ENCODE peak calls at places on chromosome 9, in four cellular contexts. One of them, this sample, is unnamed.

GRCh38 chr9:77022783-77023440 is 3.5 kb downstream of the FOXB2 start:
- DNase-seq in SK-N-SH: peak
- DNase-seq in HepG2: no peak
- DNase-seq in K562: no peak
- DNase-seq in this sample: peak

GRCh38 chr9:6096821-6097220 is 81.4 kb upstream of the RANBP6 start:
- DNase-seq in K562: no peak
- DNase-seq in SK-N-SH: no peak
- DNase-seq in HepG2: no peak
- DNase-seq in this sample: no peak

GRCh38 chr9:91198405-91198804 is 163.3 kb downstream of the AUH start:
- DNase-seq in SK-N-SH: no peak
- DNase-seq in HepG2: peak
- DNase-seq in K562: no peak
- DNase-seq in this sample: no peak

GRCh38 chr9:36991516-36992134 is 42.4 kb downstream of the PAX5 start:
- DNase-seq in K562: peak
- DNase-seq in SK-N-SH: peak
- DNase-seq in HepG2: no peak
- DNase-seq in this sample: peak

GRCh38 chr9:27293046-27293445 is 3.9 kb downstream of the EQTN start:
- DNase-seq in K562: no peak
- DNase-seq in HepG2: no peak
- DNase-seq in SK-N-SH: no peak
- DNase-seq in this sample: no peak

GRCh38 chr9:135804588-135805421 is 102.5 kb downstream of the CAMSAP1 start:
- DNase-seq in K562: no peak
- DNase-seq in SK-N-SH: peak
- DNase-seq in HepG2: peak
- DNase-seq in this sample: peak

GRCh38 chr9:131092548-131093440 is 3.5 kb upstream of the AIF1L start:
- DNase-seq in SK-N-SH: peak
- DNase-seq in HepG2: no peak
- DNase-seq in K562: peak
- DNase-seq in this sample: no peak

GRCh38 chr9:99103909-99104458 is 929 bp upstream of the TGFBR1 start:
- DNase-seq in SK-N-SH: no peak
- DNase-seq in HepG2: no peak
- DNase-seq in K562: no peak
- DNase-seq in this sample: no peak

GRCh38 chr9:297104-297794 is 82.6 kb downstream of the DOCK8 start:
- DNase-seq in SK-N-SH: no peak
- DNase-seq in K562: no peak
- DNase-seq in HepG2: no peak
- DNase-seq in this sample: no peak

GRCh38 chr9:116359958-116360357 is 206.4 kb downstream of the PAPPA start:
- DNase-seq in K562: no peak
- DNase-seq in HepG2: no peak
- DNase-seq in SK-N-SH: no peak
- DNase-seq in this sample: no peak

GRCh38 chr9:84373975-84374374 is 33.4 kb upstream of the SLC28A3 start:
- DNase-seq in SK-N-SH: no peak
- DNase-seq in K562: no peak
- DNase-seq in HepG2: no peak
- DNase-seq in this sample: no peak

GRCh38 chr9:137645211-137645610 is 26.4 kb downstream of the EHMT1 start:
- DNase-seq in SK-N-SH: no peak
- DNase-seq in HepG2: no peak
- DNase-seq in K562: no peak
- DNase-seq in this sample: no peak

GRCh38 chr9:93372391-93372790 is 79.1 kb upstream of the FAM120A start:
- DNase-seq in K562: no peak
- DNase-seq in SK-N-SH: no peak
- DNase-seq in HepG2: no peak
- DNase-seq in this sample: no peak

GRCh38 chr9:81623778-81624177 is 65.6 kb downstream of the TLE1 start:
- DNase-seq in HepG2: no peak
- DNase-seq in SK-N-SH: no peak
- DNase-seq in K562: no peak
- DNase-seq in this sample: no peak

GRCh38 chr9:4739587-4740372 is 1.2 kb downstream of the AK3 start:
- DNase-seq in K562: no peak
- DNase-seq in SK-N-SH: peak
- DNase-seq in HepG2: no peak
- DNase-seq in this sample: no peak

GRCh38 chr9:95083086-95083768 is 234.3 kb downstream of the FANCC start:
- DNase-seq in SK-N-SH: no peak
- DNase-seq in K562: no peak
- DNase-seq in HepG2: no peak
- DNase-seq in this sample: no peak

GRCh38 chr9:15246688-15247087 is 60.3 kb downstream of the TTC39B start:
- DNase-seq in K562: no peak
- DNase-seq in SK-N-SH: no peak
- DNase-seq in HepG2: no peak
- DNase-seq in this sample: no peak

GRCh38 chr9:95771556-95772280 is 103.8 kb upstream of the ERCC6L2 start:
- DNase-seq in SK-N-SH: no peak
- DNase-seq in K562: no peak
- DNase-seq in HepG2: peak
- DNase-seq in this sample: no peak

GRCh38 chr9:112078432-112078831 is 96.7 kb downstream of the SUSD1 start:
- DNase-seq in HepG2: no peak
- DNase-seq in SK-N-SH: no peak
- DNase-seq in K562: no peak
- DNase-seq in this sample: no peak

GRCh38 chr9:106752581-106752980 is 110.4 kb upstream of the ZNF462 start:
- DNase-seq in SK-N-SH: no peak
- DNase-seq in HepG2: no peak
- DNase-seq in K562: no peak
- DNase-seq in this sample: no peak

GRCh38 chr9:37653385-37653784 is 2.6 kb downstream of the FRMPD1 start:
- DNase-seq in SK-N-SH: no peak
- DNase-seq in HepG2: no peak
- DNase-seq in K562: no peak
- DNase-seq in this sample: no peak

GRCh38 chr9:135488527-135488926 is 8.9 kb downstream of the PPP1R26 start:
- DNase-seq in K562: no peak
- DNase-seq in SK-N-SH: no peak
- DNase-seq in HepG2: no peak
- DNase-seq in this sample: no peak

GRCh38 chr9:121587863-121588262 is 63.6 kb upstream of the DAB2IP start:
- DNase-seq in K562: no peak
- DNase-seq in HepG2: no peak
- DNase-seq in SK-N-SH: no peak
- DNase-seq in this sample: no peak

GRCh38 chr9:68509689-68510088 is 31.0 kb downstream of the TMEM252 start:
- DNase-seq in K562: no peak
- DNase-seq in SK-N-SH: no peak
- DNase-seq in HepG2: no peak
- DNase-seq in this sample: peak

GRCh38 chr9:99013550-99013949 is 69.8 kb downstream of the COL15A1 start:
- DNase-seq in K562: no peak
- DNase-seq in SK-N-SH: no peak
- DNase-seq in HepG2: no peak
- DNase-seq in this sample: no peak

GRCh38 chr9:124420991-124421543 is 5.8 kb upstream of the PSMB7 start:
- DNase-seq in HepG2: no peak
- DNase-seq in K562: no peak
- DNase-seq in SK-N-SH: no peak
- DNase-seq in this sample: no peak

GRCh38 chr9:88197781-88198345 is 59.6 kb upstream of the SPATA31C2 start:
- DNase-seq in SK-N-SH: peak
- DNase-seq in K562: no peak
- DNase-seq in HepG2: no peak
- DNase-seq in this sample: no peak

GRCh38 chr9:12516031-12516430 is 177.2 kb upstream of the TYRP1 start:
- DNase-seq in HepG2: no peak
- DNase-seq in K562: no peak
- DNase-seq in SK-N-SH: no peak
- DNase-seq in this sample: no peak

GRCh38 chr9:106921989-106922388 is 59.0 kb downstream of the ZNF462 start:
- DNase-seq in K562: no peak
- DNase-seq in SK-N-SH: no peak
- DNase-seq in HepG2: no peak
- DNase-seq in this sample: no peak

GRCh38 chr9:132494857-132495256 is 84.8 kb downstream of the CFAP77 start:
- DNase-seq in HepG2: peak
- DNase-seq in K562: no peak
- DNase-seq in SK-N-SH: no peak
- DNase-seq in this sample: no peak

GRCh38 chr9:70625078-70625477 is 210.6 kb upstream of the KLF9 start:
- DNase-seq in SK-N-SH: no peak
- DNase-seq in HepG2: no peak
- DNase-seq in K562: peak
- DNase-seq in this sample: peak

GRCh38 chr9:84361645-84362044 is 21.1 kb upstream of the SLC28A3 start:
- DNase-seq in K562: no peak
- DNase-seq in HepG2: no peak
- DNase-seq in SK-N-SH: no peak
- DNase-seq in this sample: no peak

GRCh38 chr9:118023649-118024048 is 319.4 kb downstream of the TLR4 start:
- DNase-seq in HepG2: no peak
- DNase-seq in K562: no peak
- DNase-seq in SK-N-SH: no peak
- DNase-seq in this sample: no peak

GRCh38 chr9:134425815-134426214 is 99.6 kb downstream of the RXRA start:
- DNase-seq in HepG2: no peak
- DNase-seq in K562: no peak
- DNase-seq in SK-N-SH: no peak
- DNase-seq in this sample: no peak
- TF ChIP-seq CTCF in HepG2: no peak
- TF ChIP-seq CTCF in K562: no peak
- TF ChIP-seq CTCF in SK-N-SH: no peak
- TF ChIP-seq CTCF in this sample: no peak

GRCh38 chr9:128397831-128398230 is 22.8 kb upstream of the CERCAM start:
- DNase-seq in HepG2: no peak
- DNase-seq in SK-N-SH: no peak
- DNase-seq in K562: no peak
- DNase-seq in this sample: no peak

GRCh38 chr9:128404579-128404978 is 16.1 kb upstream of the CERCAM start:
- DNase-seq in K562: no peak
- DNase-seq in HepG2: no peak
- DNase-seq in SK-N-SH: no peak
- DNase-seq in this sample: no peak

GRCh38 chr9:128396970-128397613 is 23.6 kb upstream of the CERCAM start:
- DNase-seq in K562: no peak
- DNase-seq in SK-N-SH: no peak
- DNase-seq in HepG2: peak
- DNase-seq in this sample: peak

GRCh38 chr9:128394404-128395168 is 23.4 kb downstream of the URM1 start:
- DNase-seq in HepG2: no peak
- DNase-seq in K562: no peak
- DNase-seq in SK-N-SH: no peak
- DNase-seq in this sample: no peak

GRCh38 chr9:128399851-128400250 is 20.8 kb upstream of the CERCAM start:
- DNase-seq in K562: no peak
- DNase-seq in HepG2: no peak
- DNase-seq in SK-N-SH: no peak
- DNase-seq in this sample: no peak
- TF ChIP-seq FOXJ3 in K562: no peak
- TF ChIP-seq FOXJ3 in HepG2: no peak
- TF ChIP-seq FOXJ3 in SK-N-SH: no peak
- TF ChIP-seq FOXJ3 in this sample: no peak

GRCh38 chr9:71716138-71716909 is 52.0 kb downstream of the CEMIP2 start:
- DNase-seq in K562: no peak
- DNase-seq in SK-N-SH: peak
- DNase-seq in HepG2: no peak
- DNase-seq in this sample: no peak
- TF ChIP-seq CTCF in K562: no peak
- TF ChIP-seq CTCF in SK-N-SH: peak
- TF ChIP-seq CTCF in HepG2: no peak
- TF ChIP-seq CTCF in this sample: no peak

GRCh38 chr9:129142115-129142514 is 30.9 kb downstream of the PTPA start:
- DNase-seq in SK-N-SH: no peak
- DNase-seq in K562: no peak
- DNase-seq in HepG2: no peak
- DNase-seq in this sample: no peak

GRCh38 chr9:129139233-129139992 is 28.2 kb downstream of the PTPA start:
- DNase-seq in HepG2: peak
- DNase-seq in SK-N-SH: peak
- DNase-seq in K562: peak
- DNase-seq in this sample: peak

GRCh38 chr9:129141066-129142041 is 30.1 kb downstream of the PTPA start:
- DNase-seq in HepG2: no peak
- DNase-seq in SK-N-SH: no peak
- DNase-seq in K562: peak
- DNase-seq in this sample: no peak

GRCh38 chr9:129139993-129140396 is 28.8 kb downstream of the PTPA start:
- DNase-seq in K562: peak
- DNase-seq in HepG2: peak
- DNase-seq in SK-N-SH: peak
- DNase-seq in this sample: peak

GRCh38 chr9:129140397-129141065 is 29.3 kb downstream of the PTPA start:
- DNase-seq in SK-N-SH: peak
- DNase-seq in K562: peak
- DNase-seq in HepG2: peak
- DNase-seq in this sample: peak
- TF ChIP-seq FOXJ3 in SK-N-SH: no peak
- TF ChIP-seq FOXJ3 in K562: no peak
- TF ChIP-seq FOXJ3 in HepG2: no peak
- TF ChIP-seq FOXJ3 in this sample: no peak

DNA sequence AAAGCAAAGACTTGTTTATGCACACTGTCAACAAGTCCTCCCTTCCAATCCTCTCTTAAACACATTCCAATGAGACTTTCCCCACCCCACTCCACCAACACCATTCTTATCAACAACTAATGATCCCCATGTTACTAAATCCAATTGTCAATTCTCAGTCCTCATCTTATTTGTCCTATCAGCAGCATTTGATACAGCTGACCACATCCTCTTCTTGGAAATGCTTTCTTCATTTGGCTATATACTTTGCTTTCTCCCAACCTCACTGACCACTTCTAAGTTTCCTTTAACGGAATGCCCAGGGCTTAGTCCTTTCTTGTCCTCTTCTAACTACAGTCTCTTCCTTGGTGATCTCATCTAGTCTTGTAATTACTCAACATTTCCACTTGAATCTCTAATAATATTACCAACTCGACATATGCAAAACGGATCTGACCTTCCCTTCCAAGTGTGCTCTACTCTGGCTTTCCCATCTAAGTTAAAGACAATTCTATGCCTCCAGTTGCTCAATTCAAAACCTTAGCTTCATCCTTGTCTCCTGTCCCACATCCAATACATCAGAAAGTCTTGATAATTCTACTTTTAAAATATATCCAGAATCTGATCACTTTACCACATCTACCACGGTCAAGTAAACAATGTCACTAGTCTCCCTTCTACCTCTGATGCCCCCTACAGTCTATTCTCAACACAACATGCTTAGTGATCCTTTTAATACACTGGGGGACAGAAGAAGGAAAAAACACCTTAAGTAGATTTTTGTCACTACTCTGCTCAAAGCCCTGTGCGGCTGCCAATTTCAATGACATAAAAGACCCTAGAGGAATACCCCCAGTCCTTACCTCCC is 25.5 kb downstream of the AGTPBP1 start:
- DNase-seq in HepG2: no peak
- DNase-seq in K562: peak
- DNase-seq in SK-N-SH: no peak
- DNase-seq in this sample: no peak
- TF ChIP-seq CTCF in HepG2: no peak
- TF ChIP-seq CTCF in K562: no peak
- TF ChIP-seq CTCF in SK-N-SH: peak
- TF ChIP-seq CTCF in this sample: peak

This sample was measured in WTC11.